ENCODE peak calls at places on chromosomes 13 and 19, in seven cellular contexts. One of them, this sample, is unnamed.

GRCh38 chr19:41998246-41999020 is 4.4 kb upstream of the ATP1A3 start:
- DNase-seq in omental fat pad: no peak
- DNase-seq in CD4-positive, alpha-beta T cell: no peak
- DNase-seq in stomach: peak
- DNase-seq in upper lobe of right lung: no peak
- DNase-seq in AG04450: no peak
- DNase-seq in MCF 10A: peak
- DNase-seq in this sample: peak

GRCh38 chr19:47633516-47633915 is 24.6 kb downstream of the BICRA start:
- DNase-seq in omental fat pad: no peak
- DNase-seq in CD4-positive, alpha-beta T cell: no peak
- DNase-seq in stomach: no peak
- DNase-seq in upper lobe of right lung: no peak
- DNase-seq in AG04450: no peak
- DNase-seq in MCF 10A: peak
- DNase-seq in this sample: no peak

GRCh38 chr13:46698910-46699460 is 98.0 kb downstream of the ESD start:
- DNase-seq in omental fat pad: no peak
- DNase-seq in CD4-positive, alpha-beta T cell: no peak
- DNase-seq in stomach: no peak
- DNase-seq in upper lobe of right lung: no peak
- DNase-seq in AG04450: no peak
- DNase-seq in MCF 10A: no peak
- DNase-seq in this sample: no peak

GRCh38 chr13:28408235-28408848 is 86.6 kb downstream of the FLT1 start:
- DNase-seq in omental fat pad: no peak
- DNase-seq in CD4-positive, alpha-beta T cell: no peak
- DNase-seq in stomach: no peak
- DNase-seq in upper lobe of right lung: no peak
- DNase-seq in AG04450: no peak
- DNase-seq in MCF 10A: no peak
- DNase-seq in this sample: no peak

GRCh38 chr19:31386806-31387205 is 37.6 kb upstream of the TSHZ3 start:
- DNase-seq in omental fat pad: no peak
- DNase-seq in CD4-positive, alpha-beta T cell: no peak
- DNase-seq in stomach: no peak
- DNase-seq in upper lobe of right lung: no peak
- DNase-seq in AG04450: no peak
- DNase-seq in MCF 10A: no peak
- DNase-seq in this sample: no peak

GRCh38 chr13:42985312-42986175 is 6.5 kb downstream of the EPSTI1 start:
- DNase-seq in omental fat pad: no peak
- DNase-seq in CD4-positive, alpha-beta T cell: no peak
- DNase-seq in stomach: peak
- DNase-seq in upper lobe of right lung: no peak
- DNase-seq in AG04450: no peak
- DNase-seq in MCF 10A: peak
- DNase-seq in this sample: no peak

GRCh38 chr13:30791354-30791921 is 56.1 kb downstream of the ALOX5AP start:
- DNase-seq in omental fat pad: no peak
- DNase-seq in CD4-positive, alpha-beta T cell: no peak
- DNase-seq in stomach: no peak
- DNase-seq in upper lobe of right lung: no peak
- DNase-seq in AG04450: no peak
- DNase-seq in MCF 10A: no peak
- DNase-seq in this sample: no peak

GRCh38 chr13:50907781-50908180 is 1.8 kb upstream of the RNASEH2B start:
- DNase-seq in omental fat pad: no peak
- DNase-seq in CD4-positive, alpha-beta T cell: no peak
- DNase-seq in stomach: no peak
- DNase-seq in upper lobe of right lung: no peak
- DNase-seq in AG04450: no peak
- DNase-seq in MCF 10A: no peak
- DNase-seq in this sample: no peak

GRCh38 chr19:35444735-35445134 is 3.3 kb upstream of the FFAR2 start:
- DNase-seq in omental fat pad: no peak
- DNase-seq in CD4-positive, alpha-beta T cell: no peak
- DNase-seq in stomach: no peak
- DNase-seq in upper lobe of right lung: no peak
- DNase-seq in AG04450: no peak
- DNase-seq in MCF 10A: no peak
- DNase-seq in this sample: no peak

GRCh38 chr13:44648392-44649117 is 72.4 kb upstream of the TSC22D1 start:
- DNase-seq in omental fat pad: no peak
- DNase-seq in CD4-positive, alpha-beta T cell: no peak
- DNase-seq in stomach: no peak
- DNase-seq in upper lobe of right lung: no peak
- DNase-seq in AG04450: no peak
- DNase-seq in MCF 10A: peak
- DNase-seq in this sample: no peak

GRCh38 chr13:23715762-23716235 is 145.6 kb downstream of the TNFRSF19 start:
- DNase-seq in omental fat pad: no peak
- DNase-seq in CD4-positive, alpha-beta T cell: no peak
- DNase-seq in stomach: peak
- DNase-seq in upper lobe of right lung: peak
- DNase-seq in AG04450: no peak
- DNase-seq in MCF 10A: peak
- DNase-seq in this sample: no peak
- TF ChIP-seq CTCF in omental fat pad: no peak
- TF ChIP-seq CTCF in CD4-positive, alpha-beta T cell: no peak
- TF ChIP-seq CTCF in stomach: no peak
- TF ChIP-seq CTCF in upper lobe of right lung: peak
- TF ChIP-seq CTCF in AG04450: no peak
- TF ChIP-seq CTCF in MCF 10A: peak
- TF ChIP-seq CTCF in this sample: no peak

DNA sequence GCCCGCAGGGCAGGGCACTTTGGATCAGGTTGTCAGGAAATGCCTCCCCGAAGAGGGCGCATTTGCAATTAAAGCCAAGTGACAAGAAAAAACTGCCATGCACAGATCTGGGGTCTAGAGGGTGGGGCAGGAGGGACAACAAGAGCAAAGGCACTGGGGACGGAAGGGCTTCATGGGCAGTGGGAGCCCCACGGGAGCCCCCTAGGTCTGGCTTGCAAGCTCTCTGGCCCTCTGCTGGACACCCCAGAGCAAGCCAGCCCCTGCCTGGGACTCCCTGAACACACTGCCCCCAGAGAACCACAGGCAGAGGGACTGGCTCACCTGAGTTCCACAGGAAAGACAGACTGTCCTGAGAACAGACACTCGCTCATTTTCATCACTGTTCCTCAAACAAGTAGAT is 30.2 kb upstream of the C19orf12 start:
- DNase-seq in omental fat pad: no peak
- DNase-seq in CD4-positive, alpha-beta T cell: no peak
- DNase-seq in stomach: no peak
- DNase-seq in upper lobe of right lung: no peak
- DNase-seq in AG04450: no peak
- DNase-seq in MCF 10A: no peak
- DNase-seq in this sample: no peak
- TF ChIP-seq CTCF in omental fat pad: no peak
- TF ChIP-seq CTCF in CD4-positive, alpha-beta T cell: no peak
- TF ChIP-seq CTCF in stomach: no peak
- TF ChIP-seq CTCF in upper lobe of right lung: no peak
- TF ChIP-seq CTCF in AG04450: peak
- TF ChIP-seq CTCF in MCF 10A: peak
- TF ChIP-seq CTCF in this sample: no peak

GRCh38 chr19:39416626-39417120 is 4.2 kb downstream of the PLEKHG2 start:
- DNase-seq in omental fat pad: no peak
- DNase-seq in CD4-positive, alpha-beta T cell: no peak
- DNase-seq in stomach: no peak
- DNase-seq in upper lobe of right lung: no peak
- DNase-seq in AG04450: no peak
- DNase-seq in MCF 10A: no peak
- DNase-seq in this sample: no peak

GRCh38 chr19:39413903-39414608 is 1.6 kb downstream of the PLEKHG2 start:
- DNase-seq in omental fat pad: no peak
- DNase-seq in CD4-positive, alpha-beta T cell: no peak
- DNase-seq in stomach: no peak
- DNase-seq in upper lobe of right lung: peak
- DNase-seq in AG04450: no peak
- DNase-seq in MCF 10A: no peak
- DNase-seq in this sample: no peak

GRCh38 chr19:39413269-39413902 is 917 bp downstream of the PLEKHG2 start:
- DNase-seq in omental fat pad: no peak
- DNase-seq in CD4-positive, alpha-beta T cell: no peak
- DNase-seq in stomach: no peak
- DNase-seq in upper lobe of right lung: peak
- DNase-seq in AG04450: no peak
- DNase-seq in MCF 10A: no peak
- DNase-seq in this sample: no peak

GRCh38 chr19:39416152-39416551 is 3.7 kb downstream of the PLEKHG2 start:
- DNase-seq in omental fat pad: no peak
- DNase-seq in CD4-positive, alpha-beta T cell: no peak
- DNase-seq in stomach: no peak
- DNase-seq in upper lobe of right lung: no peak
- DNase-seq in AG04450: no peak
- DNase-seq in MCF 10A: no peak
- DNase-seq in this sample: no peak

DNA sequence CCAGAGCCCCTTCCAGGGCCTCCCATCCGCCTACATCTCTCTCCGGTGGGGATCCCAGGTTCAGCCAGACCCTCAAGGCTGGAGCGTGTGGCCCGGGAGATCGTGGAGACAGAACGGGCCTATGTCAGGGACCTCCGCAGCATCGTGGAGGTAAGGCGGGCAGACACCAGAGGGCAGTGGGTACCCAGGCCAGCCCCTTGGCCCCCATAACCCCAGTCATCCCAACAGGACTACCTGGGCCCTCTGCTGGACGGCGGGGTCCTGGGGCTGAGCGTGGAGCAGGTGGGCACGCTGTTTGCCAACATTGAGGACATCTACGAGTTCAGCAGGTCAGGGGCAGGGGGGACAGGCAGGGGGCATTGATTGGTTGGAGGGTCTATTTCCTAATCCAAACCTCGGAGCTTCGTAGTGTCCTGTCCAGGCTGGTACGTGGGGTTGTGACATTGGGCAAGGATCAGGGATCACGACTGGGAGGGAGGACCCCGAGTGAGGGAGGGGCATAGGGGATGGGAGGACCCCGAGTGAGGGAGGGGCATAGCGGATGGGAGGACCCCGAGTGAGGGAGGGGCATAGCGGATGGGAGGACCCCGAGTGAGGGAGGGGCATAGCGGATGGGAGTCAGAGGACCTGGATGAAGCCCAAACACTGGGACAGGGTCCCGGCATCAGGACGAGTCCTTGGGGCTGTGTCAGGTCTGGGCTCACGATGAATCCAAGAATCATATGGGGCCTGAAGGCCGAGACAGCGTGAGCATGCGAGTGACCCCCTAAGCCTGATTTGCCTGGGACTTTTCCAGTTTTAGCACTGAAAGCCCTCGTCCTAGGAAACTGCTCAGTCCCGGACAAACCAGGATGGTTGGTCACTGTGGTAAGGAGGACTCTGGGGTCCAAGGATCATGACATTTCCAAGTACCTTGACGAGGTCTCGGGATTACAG is 2.9 kb downstream of the PLEKHG2 start:
- DNase-seq in omental fat pad: no peak
- DNase-seq in CD4-positive, alpha-beta T cell: no peak
- DNase-seq in stomach: no peak
- DNase-seq in upper lobe of right lung: no peak
- DNase-seq in AG04450: no peak
- DNase-seq in MCF 10A: no peak
- DNase-seq in this sample: no peak
- TF ChIP-seq CTCF in omental fat pad: no peak
- TF ChIP-seq CTCF in CD4-positive, alpha-beta T cell: no peak
- TF ChIP-seq CTCF in stomach: no peak
- TF ChIP-seq CTCF in upper lobe of right lung: no peak
- TF ChIP-seq CTCF in AG04450: peak
- TF ChIP-seq CTCF in MCF 10A: no peak
- TF ChIP-seq CTCF in this sample: no peak

DNA sequence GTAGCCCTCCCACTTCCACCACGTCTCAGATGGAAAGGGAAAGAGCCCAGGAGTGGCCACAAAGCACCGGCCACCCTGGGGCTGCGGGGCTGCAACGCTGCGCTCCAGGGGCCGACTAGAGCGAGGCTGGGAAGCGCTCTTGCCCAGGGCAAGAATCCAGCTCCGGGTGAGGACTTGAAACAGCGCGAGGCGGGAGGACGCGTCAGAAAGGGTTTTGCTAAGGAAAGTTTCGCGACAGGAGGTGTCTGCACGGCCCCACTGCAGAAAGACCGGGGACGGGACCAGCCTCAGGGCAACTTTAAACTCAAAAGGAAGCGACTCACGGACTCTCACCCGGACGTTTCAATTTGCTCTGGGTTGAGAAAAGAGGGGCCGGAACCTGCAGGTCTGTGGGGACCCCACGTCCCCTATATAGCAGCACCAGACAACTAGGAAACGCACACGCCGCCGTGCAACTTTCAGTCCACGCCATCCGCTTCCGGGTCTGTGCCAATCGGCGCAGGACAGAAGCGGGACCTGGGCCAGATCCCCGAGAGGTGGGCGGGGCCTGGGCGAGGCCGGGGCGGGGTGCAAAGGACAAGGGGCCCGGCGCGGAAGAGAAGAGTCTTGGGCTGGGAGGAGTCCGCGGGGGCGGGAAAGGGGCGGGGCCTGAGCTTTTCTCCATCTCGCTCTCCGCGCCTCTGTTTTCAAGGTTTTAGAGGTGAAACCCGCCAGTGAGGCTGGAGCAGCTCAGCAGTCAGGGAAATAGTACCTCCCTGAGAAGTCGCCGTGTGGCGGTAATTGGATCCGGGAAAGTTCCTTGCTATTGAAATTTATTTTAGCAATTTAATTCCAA is at the start of gene ZNF816:
- DNase-seq in omental fat pad: peak
- DNase-seq in CD4-positive, alpha-beta T cell: peak
- DNase-seq in stomach: peak
- DNase-seq in upper lobe of right lung: peak
- DNase-seq in AG04450: peak
- DNase-seq in MCF 10A: peak
- DNase-seq in this sample: peak
- TF ChIP-seq CTCF in omental fat pad: no peak
- TF ChIP-seq CTCF in CD4-positive, alpha-beta T cell: no peak
- TF ChIP-seq CTCF in stomach: no peak
- TF ChIP-seq CTCF in upper lobe of right lung: no peak
- TF ChIP-seq CTCF in AG04450: no peak
- TF ChIP-seq CTCF in MCF 10A: no peak
- TF ChIP-seq CTCF in this sample: no peak

GRCh38 chr19:11288349-11288748 is 7.6 kb upstream of the TSPAN16 start:
- DNase-seq in omental fat pad: no peak
- DNase-seq in CD4-positive, alpha-beta T cell: no peak
- DNase-seq in stomach: no peak
- DNase-seq in upper lobe of right lung: no peak
- DNase-seq in AG04450: peak
- DNase-seq in MCF 10A: peak
- DNase-seq in this sample: no peak
- TF ChIP-seq CTCF in omental fat pad: no peak
- TF ChIP-seq CTCF in CD4-positive, alpha-beta T cell: no peak
- TF ChIP-seq CTCF in stomach: peak
- TF ChIP-seq CTCF in upper lobe of right lung: peak
- TF ChIP-seq CTCF in AG04450: peak
- TF ChIP-seq CTCF in MCF 10A: peak
- TF ChIP-seq CTCF in this sample: peak

GRCh38 chr19:53809518-53810186 is 14.5 kb downstream of the NLRP12 start:
- DNase-seq in omental fat pad: no peak
- DNase-seq in CD4-positive, alpha-beta T cell: no peak
- DNase-seq in stomach: no peak
- DNase-seq in upper lobe of right lung: no peak
- DNase-seq in AG04450: no peak
- DNase-seq in MCF 10A: no peak
- DNase-seq in this sample: no peak
- TF ChIP-seq CTCF in omental fat pad: no peak
- TF ChIP-seq CTCF in CD4-positive, alpha-beta T cell: no peak
- TF ChIP-seq CTCF in stomach: no peak
- TF ChIP-seq CTCF in upper lobe of right lung: peak
- TF ChIP-seq CTCF in AG04450: peak
- TF ChIP-seq CTCF in MCF 10A: peak
- TF ChIP-seq CTCF in this sample: no peak

This sample was measured in coronary artery.